ENCODE peak calls at places on chromosomes 2 and 18, in ten cellular contexts. N, Q, J, O, V, R, X, B, K and Y are unnamed samples.

GRCh38 chr2:223590964-223591363 is 11.2 kb downstream of the SCG2 start:
- DNase-seq in N (no peak), Q (no peak), J (no peak), O (peak; percentile 11), V (no peak), R (no peak), X (no peak), B (no peak), K (no peak), Y (no peak)

GRCh38 chr2:191114403-191114886 is 36.3 kb downstream of the STAT4 start:
- DNase-seq in N (no peak), Q (no peak), J (no peak), O (no peak), V (peak; percentile 30), R (no peak), X (no peak), B (no peak), K (no peak), Y (no peak)

GRCh38 chr18:24270937-24271380 is 126.7 kb downstream of the OSBPL1A start:
- DNase-seq in N (no peak), Q (no peak), J (no peak), O (peak; percentile 63), V (no peak), R (no peak), X (no peak), B (peak; percentile 58), K (peak; percentile 46), Y (peak; percentile 48)

GRCh38 chr2:217103752-217104540 is 244.1 kb upstream of the TNP1 start:
- DNase-seq in N (no peak), Q (no peak), J (no peak), O (peak; percentile 49), V (no peak), R (no peak), X (no peak), B (peak; percentile 12), K (no peak), Y (no peak)

GRCh38 chr2:236889081-236889780 is 196.5 kb upstream of the COPS8 start:
- DNase-seq in N (no peak), Q (no peak), J (no peak), O (no peak), V (no peak), R (no peak), X (no peak), B (no peak), K (no peak), Y (no peak)

GRCh38 chr18:7117390-7118355 is at the start of gene LAMA1:
- DNase-seq in N (no peak), Q (no peak), J (no peak), O (no peak), V (no peak), R (no peak), X (peak; percentile 14), B (peak; percentile 83), K (peak; percentile 88), Y (peak; percentile 39)

GRCh38 chr2:170530284-170530745 is 184.8 kb upstream of the SP5 start:
- DNase-seq in N (peak; percentile 80), Q (peak; percentile 90), J (peak; percentile 91), O (no peak), V (no peak), R (peak; percentile 84), X (peak; percentile 81), B (peak; percentile 61), K (peak; percentile 64), Y (peak; percentile 95)

GRCh38 chr18:23719634-23720201 is 30.5 kb downstream of the LAMA3 start:
- DNase-seq in N (no peak), Q (no peak), J (no peak), O (peak; percentile 97), V (no peak), R (no peak), X (peak; percentile 20), B (no peak), K (no peak), Y (peak; percentile 61)

GRCh38 chr2:204705243-204705971 is 160.1 kb downstream of the PARD3B start:
- DNase-seq in N (no peak), Q (no peak), J (no peak), O (peak; percentile 49), V (no peak), R (no peak), X (no peak), B (no peak), K (no peak), Y (no peak)

GRCh38 chr2:75277111-75277510 is 77.8 kb upstream of the TACR1 start:
- DNase-seq in N (no peak), Q (no peak), J (no peak), O (peak; percentile 48), V (no peak), R (no peak), X (no peak), B (no peak), K (no peak), Y (no peak)

GRCh38 chr2:112623913-112624777 is 21.6 kb upstream of the SLC20A1 start:
- DNase-seq in N (peak; percentile 29), Q (no peak), J (peak; percentile 64), O (peak; percentile 99), V (no peak), R (no peak), X (no peak), B (no peak), K (no peak), Y (no peak)

GRCh38 chr2:150169230-150169629 is 318.2 kb downstream of the RND3 start:
- DNase-seq in N (peak; percentile 32), Q (no peak), J (peak; percentile 81), O (no peak), V (no peak), R (no peak), X (peak; percentile 65), B (no peak), K (no peak), Y (no peak)

GRCh38 chr18:74281639-74282358 is 10.0 kb downstream of the CYB5A start:
- DNase-seq in N (no peak), Q (no peak), J (no peak), O (no peak), V (no peak), R (no peak), X (no peak), B (no peak), K (no peak), Y (no peak)

GRCh38 chr2:172951554-172951953 is 124.1 kb upstream of the MAP3K20 start:
- DNase-seq in N (no peak), Q (no peak), J (no peak), O (no peak), V (no peak), R (no peak), X (no peak), B (no peak), K (no peak), Y (peak; percentile 19)

GRCh38 chr2:128446866-128447537 is 128.3 kb upstream of the HS6ST1 start:
- DNase-seq in N (no peak), Q (no peak), J (peak; percentile 42), O (no peak), V (no peak), R (no peak), X (peak; percentile 5), B (no peak), K (peak; percentile 1), Y (no peak)

GRCh38 chr2:85503611-85504433 is 35.1 kb upstream of the MAT2A start:
- DNase-seq in N (no peak), Q (no peak), J (peak; percentile 48), O (peak; percentile 34), V (no peak), R (no peak), X (peak; percentile 23), B (no peak), K (no peak), Y (peak; percentile 77)

GRCh38 chr18:76468345-76469275 is 26.4 kb downstream of the ZNF516 start:
- DNase-seq in N (no peak), Q (no peak), J (peak; percentile 46), O (no peak), V (no peak), R (peak; percentile 58), X (no peak), B (no peak), K (no peak), Y (no peak)

GRCh38 chr2:105779394-105779793 is 34.7 kb downstream of the NCK2 start:
- DNase-seq in N (no peak), Q (no peak), J (no peak), O (no peak), V (no peak), R (no peak), X (no peak), B (no peak), K (no peak), Y (no peak)
- H3K4me1 ChIP-seq in N (peaks cover 80% of the 10 kb centered on the region), Q (no peaks in the 10 kb centered on the region), J (peaks cover 37% of the 10 kb centered on the region), O (peaks cover 2% of the 10 kb centered on the region), V (peaks cover 99% of the 10 kb centered on the region), R (peaks cover 76% of the 10 kb centered on the region), X (peaks cover 50% of the 10 kb centered on the region), B (peaks cover 19% of the 10 kb centered on the region), K (peaks cover 10% of the 10 kb centered on the region), Y (no peaks in the 10 kb centered on the region)

GRCh38 chr2:64992990-64993389 is 3.8 kb downstream of the SLC1A4 start:
- DNase-seq in N (no peak), Q (no peak), J (no peak), O (no peak), V (no peak), R (no peak), X (peak; percentile 54), B (no peak), K (no peak), Y (no peak)
- H3K27ac ChIP-seq in N (no peak overlapping the region), Q (no peak overlapping the region), J (no peak overlapping the region), O (no peak overlapping the region), V (no peak overlapping the region), R (no peak overlapping the region), X (no peak overlapping the region), B (no peak overlapping the region), K (no peak overlapping the region), Y (no peak overlapping the region)

GRCh38 chr2:10412380-10412779 is 35.7 kb downstream of the ODC1 start:
- DNase-seq in N (no peak), Q (no peak), J (no peak), O (peak; percentile 60), V (no peak), R (no peak), X (no peak), B (peak; percentile 70), K (peak; percentile 66), Y (peak; percentile 76)
- H3K4me1 ChIP-seq in N (peaks cover 44% of the 10 kb centered on the region), Q (no peaks in the 10 kb centered on the region), J (peaks cover 37% of the 10 kb centered on the region), O (peaks cover 51% of the 10 kb centered on the region), V (peaks cover 20% of the 10 kb centered on the region), R (peaks cover 46% of the 10 kb centered on the region), X (peaks cover 79% of the 10 kb centered on the region), B (no peaks in the 10 kb centered on the region), K (no peaks in the 10 kb centered on the region), Y (peaks cover 56% of the 10 kb centered on the region)

GRCh38 chr2:38178142-38178541 is 102.2 kb upstream of the CYP1B1 start:
- DNase-seq in N (no peak), Q (no peak), J (peak; percentile 76), O (peak; percentile 76), V (no peak), R (peak; percentile 56), X (no peak), B (no peak), K (no peak), Y (no peak)
- H3K27ac ChIP-seq in N (peak overlapping the region; percentile 66), Q (no peak overlapping the region), J (peak overlapping the region; percentile 10), O (no peak overlapping the region), V (no peak overlapping the region), R (peak overlapping the region; percentile 37), X (no peak overlapping the region), B (no peak overlapping the region), K (no peak overlapping the region), Y (no peak overlapping the region)

DNA sequence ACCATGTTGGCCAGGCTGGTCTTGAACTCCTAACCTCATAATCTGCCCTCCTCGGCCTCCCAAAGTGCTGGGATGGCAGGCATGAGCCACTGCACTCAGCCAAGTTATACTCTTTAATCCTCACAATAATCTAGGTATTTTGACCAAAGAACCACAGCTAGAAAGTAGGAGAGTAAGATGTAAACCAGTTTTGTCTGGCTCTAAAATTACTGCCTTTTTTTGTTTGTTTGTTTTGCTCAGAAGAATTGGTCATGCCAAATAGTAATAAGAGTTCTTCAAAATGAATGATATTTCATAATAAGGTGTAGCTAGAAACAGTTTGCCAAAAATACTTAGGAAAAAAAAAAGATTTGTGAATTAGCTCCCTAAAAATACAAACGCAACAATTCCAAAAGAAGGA is 36.7 kb downstream of the SCN2A start:
- DNase-seq in N (no peak), Q (no peak), J (no peak), O (no peak), V (no peak), R (no peak), X (no peak), B (no peak), K (no peak), Y (no peak)
- H3K4me1 ChIP-seq in N (peaks cover 16% of the 10 kb centered on the region), Q (no peaks in the 10 kb centered on the region), J (peaks cover 25% of the 10 kb centered on the region), O (no peaks in the 10 kb centered on the region), V (no peaks in the 10 kb centered on the region), R (peaks cover 14% of the 10 kb centered on the region), X (no peaks in the 10 kb centered on the region), B (no peaks in the 10 kb centered on the region), K (no peaks in the 10 kb centered on the region), Y (no peaks in the 10 kb centered on the region)